ENCODE peak calls at places on chromosomes 6 and 20, in seven cellular contexts. T, V, X, J, N, P and E are unnamed samples.

GRCh38 chr20:53736757-53737403 is 143.2 kb upstream of the ZNF217 start:
- DNase-seq in T (no peak), V (no peak), X (no peak), J (no peak), N (peak; percentile 79), P (no peak), E (no peak)

GRCh38 chr20:41424546-41424945 is 57.9 kb upstream of the EMILIN3 start:
- DNase-seq in T (no peak), V (no peak), X (no peak), J (no peak), N (no peak), P (no peak), E (no peak)

GRCh38 chr6:164455835-164456234 is 853.6 kb downstream of the C6orf118 start:
- DNase-seq in T (no peak), V (no peak), X (no peak), J (no peak), N (no peak), P (peak; percentile 43), E (no peak)

GRCh38 chr20:15163632-15164031 is 826.2 kb upstream of the FLRT3 start:
- DNase-seq in T (no peak), V (peak; percentile 10), X (no peak), J (no peak), N (no peak), P (no peak), E (no peak)

GRCh38 chr6:87628881-87629280 is 38.9 kb downstream of the ORC3 start:
- DNase-seq in T (no peak), V (no peak), X (no peak), J (no peak), N (no peak), P (no peak), E (no peak)

GRCh38 chr6:144150673-144151009 is 324 bp downstream of the STX11 start:
- DNase-seq in T (peak; percentile 41), V (no peak), X (no peak), J (no peak), N (no peak), P (no peak), E (no peak)

GRCh38 chr6:131787955-131788712 is 19.7 kb upstream of the ENPP1 start:
- DNase-seq in T (no peak), V (peak; percentile 47), X (no peak), J (no peak), N (no peak), P (no peak), E (no peak)

GRCh38 chr6:89295981-89296380 is 19.1 kb downstream of the GABRR2 start:
- DNase-seq in T (no peak), V (no peak), X (no peak), J (no peak), N (no peak), P (no peak), E (no peak)

GRCh38 chr6:24489881-24490280 is 503 bp upstream of the GPLD1 start:
- DNase-seq in T (no peak), V (peak; percentile 46), X (no peak), J (no peak), N (no peak), P (no peak), E (no peak)

GRCh38 chr6:79544299-79544927 is 7.2 kb upstream of the LCA5 start:
- DNase-seq in T (no peak), V (no peak), X (no peak), J (no peak), N (peak; percentile 44), P (no peak), E (no peak)

GRCh38 chr6:28250747-28251146 is 1.3 kb downstream of the ZKSCAN4 start:
- DNase-seq in T (no peak), V (no peak), X (no peak), J (no peak), N (no peak), P (no peak), E (no peak)

GRCh38 chr6:129749749-129750120 is 39.8 kb upstream of the ARHGAP18 start:
- DNase-seq in T (peak; percentile 82), V (no peak), X (no peak), J (no peak), N (peak; percentile 61), P (no peak), E (no peak)

GRCh38 chr6:2209226-2209809 is 36.1 kb downstream of the GMDS start:
- DNase-seq in T (peak; percentile 45), V (peak; percentile 72), X (peak; percentile 39), J (peak; percentile 40), N (peak; percentile 15), P (peak; percentile 76), E (peak; percentile 32)

GRCh38 chr6:143187173-143187908 is 126.7 kb downstream of the AIG1 start:
- DNase-seq in T (no peak), V (no peak), X (no peak), J (no peak), N (no peak), P (no peak), E (no peak)

GRCh38 chr20:54980321-54980960 is 505.0 kb downstream of the DOK5 start:
- DNase-seq in T (no peak), V (no peak), X (no peak), J (peak; percentile 24), N (no peak), P (no peak), E (no peak)

GRCh38 chr6:99592900-99593299 is 13.7 kb upstream of the PRDM13 start:
- DNase-seq in T (no peak), V (no peak), X (no peak), J (no peak), N (no peak), P (no peak), E (no peak)

GRCh38 chr6:53639520-53639919 is 26.0 kb downstream of the KLHL31 start:
- DNase-seq in T (no peak), V (no peak), X (no peak), J (no peak), N (no peak), P (no peak), E (no peak)

DNA sequence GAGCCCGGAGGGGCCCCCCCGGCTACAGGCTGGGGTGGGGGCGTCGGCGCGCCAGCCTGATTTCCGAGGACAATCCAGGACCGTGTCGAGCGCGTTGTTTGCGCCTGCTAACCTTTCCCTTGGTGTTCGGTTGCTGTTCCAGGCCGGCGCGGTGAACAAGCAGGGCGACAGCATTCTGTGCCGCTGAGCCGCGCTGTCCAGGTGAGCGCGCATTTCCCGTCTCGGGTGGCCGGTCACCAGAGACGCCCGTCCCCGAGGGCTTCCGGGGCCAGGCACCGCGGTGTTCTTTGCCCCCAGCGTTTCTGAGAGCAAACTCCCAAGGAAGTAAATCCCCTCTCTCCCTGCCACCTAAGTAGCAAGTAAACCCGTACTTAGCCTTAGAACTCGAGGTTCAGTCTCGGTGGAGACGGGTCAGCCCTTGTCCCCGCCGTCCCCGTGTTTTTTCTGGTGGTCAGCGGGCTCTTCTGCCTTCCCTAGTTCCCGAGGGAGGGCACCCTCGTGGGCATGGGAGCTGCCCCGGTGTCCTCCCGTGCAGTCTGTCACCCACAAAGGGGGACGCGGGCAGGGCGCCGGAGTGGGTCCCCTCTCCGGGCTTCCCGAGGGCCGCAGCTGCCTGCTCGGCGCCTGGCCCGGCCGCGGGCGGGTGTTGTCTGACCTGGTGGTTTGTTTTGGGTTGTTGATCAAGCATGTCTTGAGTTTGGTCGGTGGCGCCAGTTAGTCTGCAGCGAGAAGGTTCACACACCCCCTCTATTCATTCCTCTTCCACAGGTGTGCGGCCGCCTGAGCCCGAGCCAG is 1.5 kb downstream of the ID4 start:
- DNase-seq in T (peak; percentile 33), V (peak; percentile 95), X (no peak), J (peak; percentile 45), N (no peak), P (peak; percentile 75), E (peak; percentile 92)
- TF ChIP-seq JUND in T (no peak), V (no peak), X (no peak), J (no peak), N (no peak), P (no peak), E (no peak)

GRCh38 chr6:135062735-135063134 is 8.1 kb upstream of the HBS1L start:
- DNase-seq in T (no peak), V (no peak), X (no peak), J (no peak), N (no peak), P (no peak), E (no peak)
- TF ChIP-seq JUND in T (no peak), V (no peak), X (no peak), J (no peak), N (no peak), P (no peak), E (no peak)

DNA sequence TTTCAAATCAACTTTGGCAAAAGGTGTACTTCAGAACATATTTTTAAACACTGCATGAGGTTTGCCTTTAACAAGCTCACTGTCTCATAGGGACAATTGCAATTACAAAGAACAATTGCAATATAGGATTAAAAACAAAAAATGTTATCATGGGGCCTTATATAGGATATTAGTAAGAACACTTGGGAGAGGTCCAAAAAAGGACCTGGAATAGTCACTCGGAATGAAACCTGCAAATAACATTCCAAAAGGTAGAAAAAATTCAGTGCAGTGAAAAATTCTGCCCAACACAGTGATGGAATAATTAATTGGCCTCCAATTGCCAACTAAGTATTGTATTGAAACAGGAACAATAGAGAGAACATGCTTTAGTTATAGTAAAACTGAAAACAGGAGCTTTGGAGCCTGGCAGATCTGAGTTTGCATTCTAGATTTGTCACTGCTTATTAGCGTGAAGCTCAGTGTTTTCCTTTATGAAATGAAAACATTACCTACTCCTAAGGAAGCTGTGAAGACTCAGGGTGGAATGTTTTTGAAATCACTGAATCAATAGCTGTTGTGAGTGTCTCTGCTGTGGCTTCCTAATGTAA is 172.6 kb upstream of the BMP5 start:
- DNase-seq in T (no peak), V (no peak), X (no peak), J (no peak), N (no peak), P (no peak), E (no peak)
- TF ChIP-seq JUND in T (no peak), V (no peak), X (no peak), J (no peak), N (no peak), P (no peak), E (no peak)

GRCh38 chr20:5535211-5535756 is 214.9 kb upstream of the SHLD1 start:
- DNase-seq in T (no peak), V (peak; percentile 78), X (peak; percentile 22), J (no peak), N (no peak), P (no peak), E (no peak)
- TF ChIP-seq JUND in T (no peak), V (no peak), X (peak; percentile 24), J (no peak), N (no peak), P (no peak), E (no peak)

GRCh38 chr20:2405693-2406065 is 25.0 kb downstream of the TGM6 start:
- DNase-seq in T (no peak), V (no peak), X (no peak), J (no peak), N (no peak), P (no peak), E (no peak)

GRCh38 chr20:2401527-2401926 is 20.8 kb downstream of the TGM6 start:
- DNase-seq in T (no peak), V (no peak), X (no peak), J (no peak), N (no peak), P (no peak), E (no peak)

GRCh38 chr20:2402271-2402980 is 21.7 kb downstream of the TGM6 start:
- DNase-seq in T (peak; percentile 34), V (peak; percentile 34), X (no peak), J (peak; percentile 48), N (no peak), P (no peak), E (peak; percentile 67)

GRCh38 chr20:2400290-2400689 is 19.6 kb downstream of the TGM6 start:
- DNase-seq in T (no peak), V (no peak), X (no peak), J (no peak), N (no peak), P (no peak), E (no peak)

GRCh38 chr20:2403291-2404052 is 22.8 kb downstream of the TGM6 start:
- DNase-seq in T (no peak), V (no peak), X (no peak), J (no peak), N (no peak), P (no peak), E (no peak)
- TF ChIP-seq JUND in T (no peak), V (no peak), X (no peak), J (no peak), N (no peak), P (no peak), E (no peak)